ENCODE peak calls at places on chromosomes 12 and 14, in ten cellular contexts. One of them, this sample, is unnamed.

GRCh38 chr12:82862069-82862841 is 175.5 kb downstream of the TMTC2 start:
- DNase-seq in neuronal stem cell: no peak
- DNase-seq in NCI-H748 treated with DMSO at 0.1 percent for 48 hours: no peak
- DNase-seq in HTR-8/SVneo: no peak
- DNase-seq in activated CD8-positive, alpha-beta memory T cell treated with anti-CD3 and anti-CD28 coated beads, Interleukin-2, amount 10 ng/mL, durations not matched to agents 7 days and 5 days: no peak
- DNase-seq in uterus: no peak
- DNase-seq in NCI-H146: no peak
- DNase-seq in GM19239: no peak
- DNase-seq in renal cortical epithelial cell: peak
- DNase-seq in T follicular helper cell: no peak
- DNase-seq in this sample: peak

GRCh38 chr14:96590190-96590860 is 88.1 kb downstream of the PAPOLA start:
- DNase-seq in neuronal stem cell: peak
- DNase-seq in NCI-H748 treated with DMSO at 0.1 percent for 48 hours: no peak
- DNase-seq in HTR-8/SVneo: no peak
- DNase-seq in activated CD8-positive, alpha-beta memory T cell treated with anti-CD3 and anti-CD28 coated beads, Interleukin-2, amount 10 ng/mL, durations not matched to agents 7 days and 5 days: no peak
- DNase-seq in uterus: no peak
- DNase-seq in NCI-H146: no peak
- DNase-seq in GM19239: no peak
- DNase-seq in renal cortical epithelial cell: no peak
- DNase-seq in T follicular helper cell: no peak
- DNase-seq in this sample: no peak

GRCh38 chr12:42090899-42091298 is 53.8 kb downstream of the GXYLT1 start:
- DNase-seq in neuronal stem cell: no peak
- DNase-seq in NCI-H748 treated with DMSO at 0.1 percent for 48 hours: no peak
- DNase-seq in HTR-8/SVneo: peak
- DNase-seq in activated CD8-positive, alpha-beta memory T cell treated with anti-CD3 and anti-CD28 coated beads, Interleukin-2, amount 10 ng/mL, durations not matched to agents 7 days and 5 days: no peak
- DNase-seq in uterus: no peak
- DNase-seq in NCI-H146: no peak
- DNase-seq in GM19239: no peak
- DNase-seq in renal cortical epithelial cell: peak
- DNase-seq in T follicular helper cell: no peak
- DNase-seq in this sample: peak

GRCh38 chr12:13702401-13702800 is 279.0 kb downstream of the GRIN2B start:
- DNase-seq in neuronal stem cell: peak
- DNase-seq in NCI-H748 treated with DMSO at 0.1 percent for 48 hours: peak
- DNase-seq in HTR-8/SVneo: no peak
- DNase-seq in activated CD8-positive, alpha-beta memory T cell treated with anti-CD3 and anti-CD28 coated beads, Interleukin-2, amount 10 ng/mL, durations not matched to agents 7 days and 5 days: no peak
- DNase-seq in uterus: no peak
- DNase-seq in NCI-H146: peak
- DNase-seq in GM19239: no peak
- DNase-seq in renal cortical epithelial cell: no peak
- DNase-seq in T follicular helper cell: no peak
- DNase-seq in this sample: no peak

GRCh38 chr14:55514819-55515470 is 65.1 kb upstream of the KTN1 start:
- DNase-seq in neuronal stem cell: no peak
- DNase-seq in NCI-H748 treated with DMSO at 0.1 percent for 48 hours: no peak
- DNase-seq in HTR-8/SVneo: no peak
- DNase-seq in activated CD8-positive, alpha-beta memory T cell treated with anti-CD3 and anti-CD28 coated beads, Interleukin-2, amount 10 ng/mL, durations not matched to agents 7 days and 5 days: no peak
- DNase-seq in uterus: no peak
- DNase-seq in NCI-H146: no peak
- DNase-seq in GM19239: no peak
- DNase-seq in renal cortical epithelial cell: peak
- DNase-seq in T follicular helper cell: no peak
- DNase-seq in this sample: peak

GRCh38 chr14:94586635-94587034 is 5.4 kb downstream of the SERPINA5 start:
- DNase-seq in neuronal stem cell: no peak
- DNase-seq in NCI-H748 treated with DMSO at 0.1 percent for 48 hours: no peak
- DNase-seq in HTR-8/SVneo: no peak
- DNase-seq in activated CD8-positive, alpha-beta memory T cell treated with anti-CD3 and anti-CD28 coated beads, Interleukin-2, amount 10 ng/mL, durations not matched to agents 7 days and 5 days: no peak
- DNase-seq in uterus: no peak
- DNase-seq in NCI-H146: no peak
- DNase-seq in GM19239: no peak
- DNase-seq in renal cortical epithelial cell: no peak
- DNase-seq in T follicular helper cell: no peak
- DNase-seq in this sample: no peak

GRCh38 chr12:26564391-26564790 is 268.6 kb downstream of the ITPR2 start:
- DNase-seq in neuronal stem cell: no peak
- DNase-seq in NCI-H748 treated with DMSO at 0.1 percent for 48 hours: no peak
- DNase-seq in HTR-8/SVneo: no peak
- DNase-seq in activated CD8-positive, alpha-beta memory T cell treated with anti-CD3 and anti-CD28 coated beads, Interleukin-2, amount 10 ng/mL, durations not matched to agents 7 days and 5 days: no peak
- DNase-seq in uterus: no peak
- DNase-seq in NCI-H146: no peak
- DNase-seq in GM19239: no peak
- DNase-seq in renal cortical epithelial cell: no peak
- DNase-seq in T follicular helper cell: no peak
- DNase-seq in this sample: no peak

GRCh38 chr14:96676161-96676560 is 121.0 kb upstream of the VRK1 start:
- DNase-seq in neuronal stem cell: no peak
- DNase-seq in NCI-H748 treated with DMSO at 0.1 percent for 48 hours: no peak
- DNase-seq in HTR-8/SVneo: no peak
- DNase-seq in activated CD8-positive, alpha-beta memory T cell treated with anti-CD3 and anti-CD28 coated beads, Interleukin-2, amount 10 ng/mL, durations not matched to agents 7 days and 5 days: no peak
- DNase-seq in uterus: no peak
- DNase-seq in NCI-H146: no peak
- DNase-seq in GM19239: no peak
- DNase-seq in renal cortical epithelial cell: peak
- DNase-seq in T follicular helper cell: no peak
- DNase-seq in this sample: no peak

GRCh38 chr12:96239711-96240234 is 45.6 kb downstream of the ELK3 start:
- DNase-seq in neuronal stem cell: no peak
- DNase-seq in NCI-H748 treated with DMSO at 0.1 percent for 48 hours: no peak
- DNase-seq in HTR-8/SVneo: no peak
- DNase-seq in activated CD8-positive, alpha-beta memory T cell treated with anti-CD3 and anti-CD28 coated beads, Interleukin-2, amount 10 ng/mL, durations not matched to agents 7 days and 5 days: no peak
- DNase-seq in uterus: peak
- DNase-seq in NCI-H146: no peak
- DNase-seq in GM19239: no peak
- DNase-seq in renal cortical epithelial cell: no peak
- DNase-seq in T follicular helper cell: no peak
- DNase-seq in this sample: no peak

GRCh38 chr12:29921307-29921706 is 137.6 kb upstream of the TMTC1 start:
- DNase-seq in neuronal stem cell: no peak
- DNase-seq in NCI-H748 treated with DMSO at 0.1 percent for 48 hours: no peak
- DNase-seq in HTR-8/SVneo: no peak
- DNase-seq in activated CD8-positive, alpha-beta memory T cell treated with anti-CD3 and anti-CD28 coated beads, Interleukin-2, amount 10 ng/mL, durations not matched to agents 7 days and 5 days: no peak
- DNase-seq in uterus: no peak
- DNase-seq in NCI-H146: no peak
- DNase-seq in GM19239: no peak
- DNase-seq in renal cortical epithelial cell: no peak
- DNase-seq in T follicular helper cell: no peak
- DNase-seq in this sample: no peak

GRCh38 chr14:89093083-89093482 is 268.6 kb downstream of the TTC8 start:
- DNase-seq in neuronal stem cell: no peak
- DNase-seq in NCI-H748 treated with DMSO at 0.1 percent for 48 hours: no peak
- DNase-seq in HTR-8/SVneo: no peak
- DNase-seq in activated CD8-positive, alpha-beta memory T cell treated with anti-CD3 and anti-CD28 coated beads, Interleukin-2, amount 10 ng/mL, durations not matched to agents 7 days and 5 days: no peak
- DNase-seq in uterus: no peak
- DNase-seq in NCI-H146: no peak
- DNase-seq in GM19239: no peak
- DNase-seq in renal cortical epithelial cell: peak
- DNase-seq in T follicular helper cell: no peak
- DNase-seq in this sample: no peak

GRCh38 chr14:102757646-102758045 is 19.6 kb upstream of the TRAF3 start:
- DNase-seq in neuronal stem cell: no peak
- DNase-seq in NCI-H748 treated with DMSO at 0.1 percent for 48 hours: no peak
- DNase-seq in HTR-8/SVneo: no peak
- DNase-seq in activated CD8-positive, alpha-beta memory T cell treated with anti-CD3 and anti-CD28 coated beads, Interleukin-2, amount 10 ng/mL, durations not matched to agents 7 days and 5 days: no peak
- DNase-seq in uterus: no peak
- DNase-seq in NCI-H146: no peak
- DNase-seq in GM19239: no peak
- DNase-seq in renal cortical epithelial cell: no peak
- DNase-seq in T follicular helper cell: no peak
- DNase-seq in this sample: no peak

GRCh38 chr12:94875525-94875924 is 128.0 kb downstream of the NDUFA12 start:
- DNase-seq in neuronal stem cell: no peak
- DNase-seq in NCI-H748 treated with DMSO at 0.1 percent for 48 hours: peak
- DNase-seq in HTR-8/SVneo: no peak
- DNase-seq in activated CD8-positive, alpha-beta memory T cell treated with anti-CD3 and anti-CD28 coated beads, Interleukin-2, amount 10 ng/mL, durations not matched to agents 7 days and 5 days: no peak
- DNase-seq in uterus: no peak
- DNase-seq in NCI-H146: peak
- DNase-seq in GM19239: peak
- DNase-seq in renal cortical epithelial cell: peak
- DNase-seq in T follicular helper cell: no peak
- DNase-seq in this sample: no peak

GRCh38 chr12:71186571-71187288 is 28.9 kb upstream of the TSPAN8 start:
- DNase-seq in neuronal stem cell: no peak
- DNase-seq in NCI-H748 treated with DMSO at 0.1 percent for 48 hours: no peak
- DNase-seq in HTR-8/SVneo: no peak
- DNase-seq in activated CD8-positive, alpha-beta memory T cell treated with anti-CD3 and anti-CD28 coated beads, Interleukin-2, amount 10 ng/mL, durations not matched to agents 7 days and 5 days: no peak
- DNase-seq in uterus: no peak
- DNase-seq in NCI-H146: no peak
- DNase-seq in GM19239: no peak
- DNase-seq in renal cortical epithelial cell: no peak
- DNase-seq in T follicular helper cell: no peak
- DNase-seq in this sample: no peak

GRCh38 chr12:90631581-90631980 is 323.4 kb downstream of the CCER1 start:
- DNase-seq in neuronal stem cell: no peak
- DNase-seq in NCI-H748 treated with DMSO at 0.1 percent for 48 hours: no peak
- DNase-seq in HTR-8/SVneo: no peak
- DNase-seq in activated CD8-positive, alpha-beta memory T cell treated with anti-CD3 and anti-CD28 coated beads, Interleukin-2, amount 10 ng/mL, durations not matched to agents 7 days and 5 days: no peak
- DNase-seq in uterus: no peak
- DNase-seq in NCI-H146: no peak
- DNase-seq in GM19239: no peak
- DNase-seq in renal cortical epithelial cell: no peak
- DNase-seq in T follicular helper cell: no peak
- DNase-seq in this sample: no peak

GRCh38 chr12:71551529-71551928 is 111.9 kb downstream of the LGR5 start:
- DNase-seq in neuronal stem cell: no peak
- DNase-seq in NCI-H748 treated with DMSO at 0.1 percent for 48 hours: peak
- DNase-seq in HTR-8/SVneo: peak
- DNase-seq in activated CD8-positive, alpha-beta memory T cell treated with anti-CD3 and anti-CD28 coated beads, Interleukin-2, amount 10 ng/mL, durations not matched to agents 7 days and 5 days: no peak
- DNase-seq in uterus: no peak
- DNase-seq in NCI-H146: peak
- DNase-seq in GM19239: no peak
- DNase-seq in renal cortical epithelial cell: peak
- DNase-seq in T follicular helper cell: no peak
- DNase-seq in this sample: peak

GRCh38 chr14:103023881-103024473 is 33.4 kb downstream of the CDC42BPB start:
- DNase-seq in neuronal stem cell: no peak
- DNase-seq in NCI-H748 treated with DMSO at 0.1 percent for 48 hours: no peak
- DNase-seq in HTR-8/SVneo: peak
- DNase-seq in activated CD8-positive, alpha-beta memory T cell treated with anti-CD3 and anti-CD28 coated beads, Interleukin-2, amount 10 ng/mL, durations not matched to agents 7 days and 5 days: no peak
- DNase-seq in uterus: no peak
- DNase-seq in NCI-H146: no peak
- DNase-seq in GM19239: no peak
- DNase-seq in renal cortical epithelial cell: no peak
- DNase-seq in T follicular helper cell: no peak
- DNase-seq in this sample: no peak

GRCh38 chr12:47812797-47813490 is 6.8 kb downstream of the HDAC7 start:
- DNase-seq in neuronal stem cell: peak
- DNase-seq in NCI-H748 treated with DMSO at 0.1 percent for 48 hours: no peak
- DNase-seq in HTR-8/SVneo: peak
- DNase-seq in activated CD8-positive, alpha-beta memory T cell treated with anti-CD3 and anti-CD28 coated beads, Interleukin-2, amount 10 ng/mL, durations not matched to agents 7 days and 5 days: peak
- DNase-seq in uterus: peak
- DNase-seq in NCI-H146: no peak
- DNase-seq in GM19239: peak
- DNase-seq in renal cortical epithelial cell: peak
- DNase-seq in T follicular helper cell: peak
- DNase-seq in this sample: no peak

GRCh38 chr12:89731064-89731463 is 22.4 kb upstream of the ATP2B1 start:
- DNase-seq in neuronal stem cell: no peak
- DNase-seq in NCI-H748 treated with DMSO at 0.1 percent for 48 hours: no peak
- DNase-seq in HTR-8/SVneo: no peak
- DNase-seq in activated CD8-positive, alpha-beta memory T cell treated with anti-CD3 and anti-CD28 coated beads, Interleukin-2, amount 10 ng/mL, durations not matched to agents 7 days and 5 days: no peak
- DNase-seq in uterus: no peak
- DNase-seq in NCI-H146: no peak
- DNase-seq in GM19239: no peak
- DNase-seq in renal cortical epithelial cell: no peak
- DNase-seq in T follicular helper cell: no peak
- DNase-seq in this sample: no peak

GRCh38 chr12:81329088-81329487 is 251.2 kb downstream of the ACSS3 start:
- DNase-seq in neuronal stem cell: no peak
- DNase-seq in NCI-H748 treated with DMSO at 0.1 percent for 48 hours: no peak
- DNase-seq in HTR-8/SVneo: no peak
- DNase-seq in activated CD8-positive, alpha-beta memory T cell treated with anti-CD3 and anti-CD28 coated beads, Interleukin-2, amount 10 ng/mL, durations not matched to agents 7 days and 5 days: no peak
- DNase-seq in uterus: no peak
- DNase-seq in NCI-H146: no peak
- DNase-seq in GM19239: no peak
- DNase-seq in renal cortical epithelial cell: peak
- DNase-seq in T follicular helper cell: no peak
- DNase-seq in this sample: no peak

GRCh38 chr14:50099335-50099734 is 17.0 kb downstream of the VCPKMT start:
- DNase-seq in neuronal stem cell: no peak
- DNase-seq in NCI-H748 treated with DMSO at 0.1 percent for 48 hours: no peak
- DNase-seq in HTR-8/SVneo: no peak
- DNase-seq in activated CD8-positive, alpha-beta memory T cell treated with anti-CD3 and anti-CD28 coated beads, Interleukin-2, amount 10 ng/mL, durations not matched to agents 7 days and 5 days: no peak
- DNase-seq in uterus: no peak
- DNase-seq in NCI-H146: no peak
- DNase-seq in GM19239: no peak
- DNase-seq in renal cortical epithelial cell: peak
- DNase-seq in T follicular helper cell: no peak
- DNase-seq in this sample: no peak

GRCh38 chr12:105032703-105033357 is 46.7 kb downstream of the NOPCHAP1 start:
- DNase-seq in neuronal stem cell: no peak
- DNase-seq in NCI-H748 treated with DMSO at 0.1 percent for 48 hours: no peak
- DNase-seq in HTR-8/SVneo: no peak
- DNase-seq in activated CD8-positive, alpha-beta memory T cell treated with anti-CD3 and anti-CD28 coated beads, Interleukin-2, amount 10 ng/mL, durations not matched to agents 7 days and 5 days: no peak
- DNase-seq in uterus: no peak
- DNase-seq in NCI-H146: no peak
- DNase-seq in GM19239: no peak
- DNase-seq in renal cortical epithelial cell: no peak
- DNase-seq in T follicular helper cell: no peak
- DNase-seq in this sample: no peak

GRCh38 chr14:71550367-71550766 is 381.9 kb upstream of the RGS6 start:
- DNase-seq in neuronal stem cell: no peak
- DNase-seq in NCI-H748 treated with DMSO at 0.1 percent for 48 hours: no peak
- DNase-seq in HTR-8/SVneo: no peak
- DNase-seq in activated CD8-positive, alpha-beta memory T cell treated with anti-CD3 and anti-CD28 coated beads, Interleukin-2, amount 10 ng/mL, durations not matched to agents 7 days and 5 days: no peak
- DNase-seq in uterus: no peak
- DNase-seq in NCI-H146: no peak
- DNase-seq in GM19239: no peak
- DNase-seq in renal cortical epithelial cell: no peak
- DNase-seq in T follicular helper cell: no peak
- DNase-seq in this sample: no peak

GRCh38 chr12:88953029-88953586 is 372.8 kb upstream of the KITLG start:
- DNase-seq in neuronal stem cell: no peak
- DNase-seq in NCI-H748 treated with DMSO at 0.1 percent for 48 hours: no peak
- DNase-seq in HTR-8/SVneo: no peak
- DNase-seq in activated CD8-positive, alpha-beta memory T cell treated with anti-CD3 and anti-CD28 coated beads, Interleukin-2, amount 10 ng/mL, durations not matched to agents 7 days and 5 days: no peak
- DNase-seq in uterus: no peak
- DNase-seq in NCI-H146: no peak
- DNase-seq in GM19239: no peak
- DNase-seq in renal cortical epithelial cell: no peak
- DNase-seq in T follicular helper cell: no peak
- DNase-seq in this sample: no peak

GRCh38 chr14:99274346-99275221 is 2.6 kb upstream of the BCL11B start:
- DNase-seq in neuronal stem cell: peak
- DNase-seq in NCI-H748 treated with DMSO at 0.1 percent for 48 hours: peak
- DNase-seq in HTR-8/SVneo: peak
- DNase-seq in activated CD8-positive, alpha-beta memory T cell treated with anti-CD3 and anti-CD28 coated beads, Interleukin-2, amount 10 ng/mL, durations not matched to agents 7 days and 5 days: peak
- DNase-seq in uterus: no peak
- DNase-seq in NCI-H146: peak
- DNase-seq in GM19239: no peak
- DNase-seq in renal cortical epithelial cell: peak
- DNase-seq in T follicular helper cell: no peak
- DNase-seq in this sample: peak

GRCh38 chr12:27284751-27285150 is 40.7 kb downstream of the STK38L start:
- DNase-seq in neuronal stem cell: no peak
- DNase-seq in NCI-H748 treated with DMSO at 0.1 percent for 48 hours: no peak
- DNase-seq in HTR-8/SVneo: no peak
- DNase-seq in activated CD8-positive, alpha-beta memory T cell treated with anti-CD3 and anti-CD28 coated beads, Interleukin-2, amount 10 ng/mL, durations not matched to agents 7 days and 5 days: no peak
- DNase-seq in uterus: no peak
- DNase-seq in NCI-H146: no peak
- DNase-seq in GM19239: peak
- DNase-seq in renal cortical epithelial cell: peak
- DNase-seq in T follicular helper cell: no peak
- DNase-seq in this sample: peak

GRCh38 chr12:49369723-49370145 is 2.5 kb downstream of the SPATS2 start:
- DNase-seq in neuronal stem cell: no peak
- DNase-seq in NCI-H748 treated with DMSO at 0.1 percent for 48 hours: no peak
- DNase-seq in HTR-8/SVneo: no peak
- DNase-seq in activated CD8-positive, alpha-beta memory T cell treated with anti-CD3 and anti-CD28 coated beads, Interleukin-2, amount 10 ng/mL, durations not matched to agents 7 days and 5 days: peak
- DNase-seq in uterus: no peak
- DNase-seq in NCI-H146: peak
- DNase-seq in GM19239: no peak
- DNase-seq in renal cortical epithelial cell: no peak
- DNase-seq in T follicular helper cell: no peak
- DNase-seq in this sample: no peak

GRCh38 chr14:37253905-37254304 is 56.2 kb downstream of the MIPOL1 start:
- DNase-seq in neuronal stem cell: no peak
- DNase-seq in NCI-H748 treated with DMSO at 0.1 percent for 48 hours: peak
- DNase-seq in HTR-8/SVneo: peak
- DNase-seq in activated CD8-positive, alpha-beta memory T cell treated with anti-CD3 and anti-CD28 coated beads, Interleukin-2, amount 10 ng/mL, durations not matched to agents 7 days and 5 days: no peak
- DNase-seq in uterus: no peak
- DNase-seq in NCI-H146: no peak
- DNase-seq in GM19239: no peak
- DNase-seq in renal cortical epithelial cell: peak
- DNase-seq in T follicular helper cell: no peak
- DNase-seq in this sample: peak